ENCODE peak calls at places on chromosomes 3 and 15, in seven cellular contexts. One of them, this sample, is unnamed.

GRCh38 chr15:64099379-64099778 is 3.6 kb downstream of the SNX1 start:
- ATAC-seq in CD4-positive, alpha-beta T cell: no peak
- ATAC-seq in upper lobe of left lung: no peak
- ATAC-seq in gastroesophageal sphincter: no peak
- ATAC-seq in A549: no peak
- ATAC-seq in activated naive CD4-positive, alpha-beta T cell treated with anti-CD3 and anti-CD28 coated beads, Interleukin-2, amount 50 U/mL, for 72 hours: no peak
- ATAC-seq in activated T-helper 17 cell treated with anti-CD3 and anti-CD28 coated beads, Interleukin-2, amount 50 U/mL, for 72 hours: no peak
- ATAC-seq in this sample: no peak

GRCh38 chr15:77676569-77677375 is 44.1 kb upstream of the LINGO1 start:
- ATAC-seq in CD4-positive, alpha-beta T cell: no peak
- ATAC-seq in upper lobe of left lung: no peak
- ATAC-seq in gastroesophageal sphincter: no peak
- ATAC-seq in A549: peak; percentile 15
- ATAC-seq in activated naive CD4-positive, alpha-beta T cell treated with anti-CD3 and anti-CD28 coated beads, Interleukin-2, amount 50 U/mL, for 72 hours: no peak
- ATAC-seq in activated T-helper 17 cell treated with anti-CD3 and anti-CD28 coated beads, Interleukin-2, amount 50 U/mL, for 72 hours: no peak
- ATAC-seq in this sample: no peak

GRCh38 chr3:151171145-151171544 is 31.9 kb downstream of the GPR171 start:
- ATAC-seq in CD4-positive, alpha-beta T cell: peak; percentile 79
- ATAC-seq in upper lobe of left lung: peak; percentile 63
- ATAC-seq in gastroesophageal sphincter: peak; percentile 56
- ATAC-seq in A549: no peak
- ATAC-seq in activated naive CD4-positive, alpha-beta T cell treated with anti-CD3 and anti-CD28 coated beads, Interleukin-2, amount 50 U/mL, for 72 hours: peak; percentile 81
- ATAC-seq in activated T-helper 17 cell treated with anti-CD3 and anti-CD28 coated beads, Interleukin-2, amount 50 U/mL, for 72 hours: peak; percentile 77
- ATAC-seq in this sample: no peak

GRCh38 chr3:42067324-42067723 is 23.8 kb upstream of the TRAK1 start:
- ATAC-seq in CD4-positive, alpha-beta T cell: no peak
- ATAC-seq in upper lobe of left lung: peak; percentile 84
- ATAC-seq in gastroesophageal sphincter: peak; percentile 32
- ATAC-seq in A549: no peak
- ATAC-seq in activated naive CD4-positive, alpha-beta T cell treated with anti-CD3 and anti-CD28 coated beads, Interleukin-2, amount 50 U/mL, for 72 hours: no peak
- ATAC-seq in activated T-helper 17 cell treated with anti-CD3 and anti-CD28 coated beads, Interleukin-2, amount 50 U/mL, for 72 hours: no peak
- ATAC-seq in this sample: no peak

GRCh38 chr3:24305795-24306467 is 188.7 kb downstream of the THRB start:
- ATAC-seq in CD4-positive, alpha-beta T cell: no peak
- ATAC-seq in upper lobe of left lung: no peak
- ATAC-seq in gastroesophageal sphincter: no peak
- ATAC-seq in A549: no peak
- ATAC-seq in activated naive CD4-positive, alpha-beta T cell treated with anti-CD3 and anti-CD28 coated beads, Interleukin-2, amount 50 U/mL, for 72 hours: no peak
- ATAC-seq in activated T-helper 17 cell treated with anti-CD3 and anti-CD28 coated beads, Interleukin-2, amount 50 U/mL, for 72 hours: no peak
- ATAC-seq in this sample: no peak

GRCh38 chr15:73930790-73931281 is 4.6 kb downstream of the LOXL1 start:
- ATAC-seq in CD4-positive, alpha-beta T cell: no peak
- ATAC-seq in upper lobe of left lung: no peak
- ATAC-seq in gastroesophageal sphincter: no peak
- ATAC-seq in A549: no peak
- ATAC-seq in activated naive CD4-positive, alpha-beta T cell treated with anti-CD3 and anti-CD28 coated beads, Interleukin-2, amount 50 U/mL, for 72 hours: no peak
- ATAC-seq in activated T-helper 17 cell treated with anti-CD3 and anti-CD28 coated beads, Interleukin-2, amount 50 U/mL, for 72 hours: no peak
- ATAC-seq in this sample: no peak

GRCh38 chr15:28942521-28943035 is 56.8 kb downstream of the APBA2 start:
- ATAC-seq in CD4-positive, alpha-beta T cell: no peak
- ATAC-seq in upper lobe of left lung: no peak
- ATAC-seq in gastroesophageal sphincter: no peak
- ATAC-seq in A549: no peak
- ATAC-seq in activated naive CD4-positive, alpha-beta T cell treated with anti-CD3 and anti-CD28 coated beads, Interleukin-2, amount 50 U/mL, for 72 hours: no peak
- ATAC-seq in activated T-helper 17 cell treated with anti-CD3 and anti-CD28 coated beads, Interleukin-2, amount 50 U/mL, for 72 hours: no peak
- ATAC-seq in this sample: no peak

GRCh38 chr15:35912196-35912595 is 366.2 kb upstream of the DPH6 start:
- ATAC-seq in CD4-positive, alpha-beta T cell: no peak
- ATAC-seq in upper lobe of left lung: no peak
- ATAC-seq in gastroesophageal sphincter: no peak
- ATAC-seq in A549: no peak
- ATAC-seq in activated naive CD4-positive, alpha-beta T cell treated with anti-CD3 and anti-CD28 coated beads, Interleukin-2, amount 50 U/mL, for 72 hours: no peak
- ATAC-seq in activated T-helper 17 cell treated with anti-CD3 and anti-CD28 coated beads, Interleukin-2, amount 50 U/mL, for 72 hours: no peak
- ATAC-seq in this sample: no peak

GRCh38 chr3:27628029-27628750 is 93.9 kb downstream of the EOMES start:
- ATAC-seq in CD4-positive, alpha-beta T cell: no peak
- ATAC-seq in upper lobe of left lung: no peak
- ATAC-seq in gastroesophageal sphincter: no peak
- ATAC-seq in A549: no peak
- ATAC-seq in activated naive CD4-positive, alpha-beta T cell treated with anti-CD3 and anti-CD28 coated beads, Interleukin-2, amount 50 U/mL, for 72 hours: no peak
- ATAC-seq in activated T-helper 17 cell treated with anti-CD3 and anti-CD28 coated beads, Interleukin-2, amount 50 U/mL, for 72 hours: no peak
- ATAC-seq in this sample: no peak

GRCh38 chr3:150409125-150409526 is 1.0 kb downstream of the TSC22D2 start:
- ATAC-seq in CD4-positive, alpha-beta T cell: no peak
- ATAC-seq in upper lobe of left lung: no peak
- ATAC-seq in gastroesophageal sphincter: no peak
- ATAC-seq in A549: peak; percentile 52
- ATAC-seq in activated naive CD4-positive, alpha-beta T cell treated with anti-CD3 and anti-CD28 coated beads, Interleukin-2, amount 50 U/mL, for 72 hours: peak; percentile 54
- ATAC-seq in activated T-helper 17 cell treated with anti-CD3 and anti-CD28 coated beads, Interleukin-2, amount 50 U/mL, for 72 hours: peak; percentile 56
- ATAC-seq in this sample: no peak

This sample was measured in esophagus mucosa.